ENCODE peak calls at places on chromosome 6, in seven cellular contexts. K, F, C, B, P, J and N are unnamed samples.

GRCh38 chr6:167720456-167721285 is 106.0 kb upstream of the AFDN start:
- DNase-seq in K (peak), F (no peak), C (no peak), B (no peak), P (no peak), J (no peak), N (no peak)

GRCh38 chr6:100461273-100461919 is 3.3 kb downstream of the SIM1 start:
- DNase-seq in K (no peak), F (peak), C (no peak), B (no peak), P (no peak), J (no peak), N (no peak)

GRCh38 chr6:105320766-105321165 is 82.1 kb downstream of the PREP start:
- DNase-seq in K (no peak), F (no peak), C (no peak), B (no peak), P (no peak), J (no peak), N (no peak)

GRCh38 chr6:37433657-37434271 is 743 bp downstream of the CMTR1 start:
- DNase-seq in K (no peak), F (peak), C (no peak), B (no peak), P (peak), J (peak), N (no peak)

GRCh38 chr6:43454290-43455033 is 886 bp downstream of the DLK2 start:
- DNase-seq in K (peak), F (peak), C (peak), B (peak), P (peak), J (peak), N (no peak)

GRCh38 chr6:99588618-99589289 is 17.9 kb upstream of the PRDM13 start:
- DNase-seq in K (peak), F (peak), C (peak), B (peak), P (peak), J (peak), N (peak)

GRCh38 chr6:136772685-136773472 is 19.4 kb downstream of the MAP3K5 start:
- DNase-seq in K (no peak), F (no peak), C (no peak), B (peak), P (no peak), J (peak), N (no peak)

GRCh38 chr6:54060286-54060685 is 51.0 kb upstream of the MLIP start:
- DNase-seq in K (no peak), F (no peak), C (no peak), B (no peak), P (no peak), J (peak), N (no peak)

GRCh38 chr6:154864086-154864430 is 130.8 kb downstream of the SCAF8 start:
- DNase-seq in K (no peak), F (no peak), C (no peak), B (no peak), P (no peak), J (no peak), N (no peak)

GRCh38 chr6:37569317-37569716 is 69.6 kb upstream of the CCDC167 start:
- DNase-seq in K (no peak), F (no peak), C (no peak), B (no peak), P (no peak), J (no peak), N (no peak)

GRCh38 chr6:74091133-74091793 is 395.3 kb downstream of the CD109 start:
- DNase-seq in K (no peak), F (peak), C (no peak), B (no peak), P (no peak), J (peak), N (no peak)

GRCh38 chr6:120872262-120872578 is 462.1 kb downstream of the TBC1D32 start:
- DNase-seq in K (no peak), F (no peak), C (no peak), B (no peak), P (no peak), J (no peak), N (no peak)

GRCh38 chr6:53765270-53765669 is 29.5 kb upstream of the LRRC1 start:
- DNase-seq in K (no peak), F (peak), C (no peak), B (no peak), P (no peak), J (peak), N (no peak)

GRCh38 chr6:112400282-112400681 is 53.2 kb downstream of the RFPL4B start:
- DNase-seq in K (no peak), F (no peak), C (no peak), B (no peak), P (no peak), J (no peak), N (no peak)

GRCh38 chr6:99814230-99814928 is 179.6 kb downstream of the MCHR2 start:
- DNase-seq in K (no peak), F (no peak), C (peak), B (no peak), P (no peak), J (no peak), N (no peak)

GRCh38 chr6:145743325-145743724 is 8.0 kb upstream of the EPM2A start:
- DNase-seq in K (no peak), F (no peak), C (no peak), B (no peak), P (no peak), J (no peak), N (no peak)

GRCh38 chr6:55794136-55794812 is 81.1 kb downstream of the BMP5 start:
- DNase-seq in K (no peak), F (no peak), C (no peak), B (no peak), P (no peak), J (peak), N (peak)

GRCh38 chr6:18259675-18260447 is 4.5 kb downstream of the DEK start:
- DNase-seq in K (no peak), F (no peak), C (no peak), B (no peak), P (no peak), J (no peak), N (no peak)

GRCh38 chr6:71190809-71191208 is 97.8 kb upstream of the OGFRL1 start:
- DNase-seq in K (no peak), F (peak), C (no peak), B (no peak), P (no peak), J (peak), N (no peak)
- TF ChIP-seq CTCF in K (no peak), F (peak), C (no peak), B (peak), P (peak), J (peak), N (peak)

DNA sequence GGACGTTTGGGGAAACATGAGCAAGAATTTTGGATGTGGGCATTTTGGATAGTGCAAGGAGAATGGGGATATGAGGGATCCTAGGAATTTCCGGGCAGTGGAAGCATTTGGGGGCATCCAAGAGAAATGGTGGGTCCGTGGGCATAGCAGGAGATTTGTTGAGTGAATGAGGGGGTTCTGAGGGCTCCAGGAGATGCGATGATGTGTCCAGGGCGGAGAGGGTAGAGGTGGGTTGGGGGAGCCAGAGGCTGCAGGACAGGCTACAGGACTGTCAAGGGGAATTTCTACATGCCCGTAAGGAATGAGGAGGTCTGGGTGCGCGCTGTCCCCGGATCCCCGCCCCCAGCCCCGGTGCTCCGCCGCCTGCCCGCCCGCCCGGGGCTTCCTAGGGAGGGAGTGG is 364 bp downstream of the FRS3 start:
- DNase-seq in K (no peak), F (no peak), C (no peak), B (no peak), P (no peak), J (no peak), N (no peak)
- H3K4me3 ChIP-seq in K (peak), F (peak), C (peak), B (peak), P (peak), J (peak), N (peak)

GRCh38 chr6:124793406-124793805 is 168.8 kb upstream of the RNF217 start:
- DNase-seq in K (no peak), F (no peak), C (no peak), B (no peak), P (no peak), J (peak), N (no peak)

GRCh38 chr6:124798942-124799496 is 163.2 kb upstream of the RNF217 start:
- DNase-seq in K (no peak), F (no peak), C (no peak), B (no peak), P (no peak), J (peak), N (no peak)

GRCh38 chr6:124792386-124792785 is 169.9 kb upstream of the RNF217 start:
- DNase-seq in K (no peak), F (no peak), C (no peak), B (no peak), P (no peak), J (no peak), N (no peak)

GRCh38 chr6:124799638-124800037 is 162.6 kb upstream of the RNF217 start:
- DNase-seq in K (no peak), F (no peak), C (no peak), B (no peak), P (no peak), J (no peak), N (no peak)

DNA sequence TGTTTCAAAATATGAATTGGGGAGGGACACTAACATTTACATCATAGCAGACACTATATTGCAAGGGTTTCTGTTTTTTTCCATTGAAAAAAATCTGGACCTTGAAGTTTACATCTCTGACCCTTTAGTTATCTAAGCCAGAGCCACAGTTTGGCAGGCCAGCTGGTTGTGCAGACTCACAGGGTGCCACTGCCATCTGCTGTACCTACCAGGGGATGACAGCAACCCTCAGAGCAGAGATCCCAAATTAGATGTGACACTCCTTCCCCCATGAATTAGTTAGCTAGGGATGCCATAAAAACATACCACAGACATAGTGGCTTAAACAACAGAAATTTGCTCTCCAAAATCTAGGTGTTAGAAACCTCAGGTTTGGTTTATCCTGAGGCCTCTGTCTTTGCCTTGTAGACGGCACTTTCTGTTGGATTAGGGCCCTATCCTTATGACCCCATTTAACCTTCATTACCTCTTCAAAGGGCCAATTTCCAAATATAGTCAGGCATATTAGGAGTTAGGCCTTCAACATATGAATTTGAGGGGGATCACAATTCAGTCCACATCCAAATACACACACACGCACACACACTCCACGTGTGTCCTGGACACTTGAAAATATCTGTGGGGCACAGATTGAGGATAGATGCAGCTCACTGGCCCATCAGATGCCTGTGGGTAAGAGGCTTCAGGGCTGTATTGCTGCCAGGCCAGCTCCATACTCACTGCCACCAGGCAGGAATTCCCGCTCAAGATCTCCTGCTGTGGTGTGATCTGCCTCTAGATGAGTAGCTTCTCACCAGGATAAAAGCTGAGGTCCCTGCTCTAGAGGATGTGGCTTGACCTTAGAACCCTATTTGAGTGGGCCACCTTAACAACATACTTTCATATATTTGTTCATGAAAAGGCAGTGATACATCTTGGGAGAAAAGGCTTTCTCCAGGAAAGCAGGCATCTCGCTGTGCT is 166.1 kb upstream of the RNF217 start:
- DNase-seq in K (no peak), F (peak), C (no peak), B (peak), P (peak), J (peak), N (no peak)
- TF ChIP-seq CTCF in K (no peak), F (peak), C (no peak), B (peak), P (peak), J (peak), N (no peak)

DNA sequence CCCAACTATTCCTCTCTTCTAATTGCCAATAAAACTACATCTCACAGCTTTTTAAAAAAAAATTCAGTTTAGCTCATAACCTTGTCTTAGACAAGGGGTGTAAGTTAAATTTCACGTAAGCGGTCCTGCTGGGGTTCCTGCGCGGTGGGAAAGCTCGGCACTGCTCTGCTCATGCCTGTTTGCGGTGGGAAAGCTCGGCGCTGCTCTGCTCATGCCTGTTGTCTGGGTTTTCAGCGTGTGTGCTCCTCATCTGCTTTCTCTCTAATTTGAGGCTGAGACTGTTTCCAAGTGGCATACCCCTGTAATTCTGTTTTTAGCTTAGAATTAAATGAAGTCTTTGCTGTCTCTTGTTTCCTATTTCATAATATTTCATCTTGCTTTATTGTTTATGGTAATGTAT is 18.6 kb downstream of the ARID1B start:
- DNase-seq in K (no peak), F (no peak), C (no peak), B (no peak), P (no peak), J (no peak), N (no peak)
- H3K4me3 ChIP-seq in K (no peak), F (no peak), C (no peak), B (peak), P (peak), J (peak), N (no peak)

GRCh38 chr6:111002350-111002749 is 20.5 kb downstream of the RPF2 start:
- DNase-seq in K (no peak), F (no peak), C (no peak), B (no peak), P (no peak), J (no peak), N (no peak)

GRCh38 chr6:110996661-110997060 is 14.8 kb downstream of the RPF2 start:
- DNase-seq in K (no peak), F (no peak), C (no peak), B (no peak), P (no peak), J (no peak), N (no peak)

DNA sequence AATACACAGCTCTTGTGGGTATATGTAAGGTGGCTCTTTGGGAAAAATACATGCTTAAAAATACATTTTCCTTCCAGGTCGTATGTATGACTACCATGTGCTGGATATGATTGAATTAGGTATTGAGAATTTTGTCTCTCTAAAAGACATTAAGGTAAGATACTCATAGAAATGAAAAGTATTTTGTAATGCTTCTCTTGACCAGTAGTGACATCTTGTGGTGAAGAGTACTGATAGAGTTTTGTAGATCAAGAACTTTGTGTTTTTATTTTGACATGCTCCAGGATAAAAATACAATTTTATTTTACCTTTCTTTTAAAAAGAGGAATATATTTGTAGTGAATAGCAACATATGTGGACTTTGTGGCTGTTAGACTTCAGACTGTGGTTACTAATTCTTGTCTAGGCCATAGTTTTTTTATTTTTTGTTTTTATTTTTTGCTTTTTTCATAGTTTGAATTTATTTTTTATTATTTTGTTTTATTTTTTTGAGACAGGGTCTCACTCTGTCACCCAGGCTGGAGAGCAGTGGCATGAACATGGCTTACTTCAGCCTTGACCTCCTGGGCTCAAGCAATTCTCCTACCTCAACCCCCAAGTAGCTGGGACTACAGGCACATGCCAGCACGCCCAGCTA is 17.9 kb downstream of the RPF2 start:
- DNase-seq in K (no peak), F (peak), C (no peak), B (no peak), P (no peak), J (peak), N (no peak)
- TF ChIP-seq CTCF in K (no peak), F (peak), C (peak), B (peak), P (peak), J (peak), N (no peak)